ENCODE peak calls at places on chromosomes 2 and 18, in nine cellular contexts. M, H, P, K, G, R, U, F and D are unnamed samples.

GRCh38 chr2:144607899-144608477 is 88.1 kb upstream of the ZEB2 start:
- DNase-seq in U (peak), G (no peak), H (no peak), P (no peak), R (no peak), K (no peak), F (no peak), M (no peak), D (no peak)

GRCh38 chr2:198309673-198310280 is 505.4 kb downstream of the PLCL1 start:
- DNase-seq in R (peak), H (no peak), P (peak), U (peak), M (peak), G (peak), F (peak), K (peak), D (no peak)

GRCh38 chr18:8766576-8767253 is 61.4 kb downstream of the MTCL1 start:
- DNase-seq in U (no peak), G (no peak), K (no peak), F (no peak), H (no peak), P (no peak), M (peak), R (no peak), D (no peak)

GRCh38 chr2:236691799-236692167 is 122.2 kb downstream of the ACKR3 start:
- DNase-seq in H (no peak), U (no peak), F (no peak), M (peak), R (no peak), G (no peak), P (no peak), K (no peak), D (no peak)

GRCh38 chr2:156437272-156437671 is 1.1 kb downstream of the GPD2 start:
- DNase-seq in G (no peak), R (no peak), P (no peak), U (peak), F (no peak), H (no peak), M (peak), K (peak), D (peak)

GRCh38 chr18:31954349-31954748 is 11.4 kb upstream of the TRAPPC8 start:
- DNase-seq in M (peak), K (peak), U (no peak), H (no peak), G (no peak), P (no peak), F (no peak), R (no peak), D (no peak)

GRCh38 chr2:241234962-241235361 is 46.5 kb downstream of the ANO7 start:
- DNase-seq in P (no peak), F (no peak), R (no peak), H (no peak), U (no peak), G (no peak), K (no peak), M (no peak), D (no peak)

GRCh38 chr2:165766326-165766927 is 27.6 kb downstream of the GALNT3 start:
- DNase-seq in U (no peak), G (no peak), R (no peak), K (no peak), H (no peak), P (no peak), M (no peak), F (no peak), D (no peak)

GRCh38 chr2:162075689-162076132 is 1.7 kb upstream of the DPP4 start:
- DNase-seq in M (no peak), H (no peak), F (no peak), P (no peak), K (peak), R (no peak), U (no peak), G (no peak), D (no peak)